ENCODE peak calls at places on chromosomes 4 and X, in five cellular contexts. One of them, this sample, is unnamed.

GRCh38 chr4:95044204-95044848 is 286.6 kb downstream of the BMPR1B start:
- DNase-seq in uterus: no peak
- DNase-seq in caudate nucleus: peak; percentile 42
- DNase-seq in CD4-positive, CD25-positive, alpha-beta regulatory T cell: no peak
- DNase-seq in naive thymus-derived CD4-positive, alpha-beta T cell: no peak
- DNase-seq in this sample: no peak

GRCh38 chrX:152276277-152276676 is 137.9 kb upstream of the MAGEA10 start:
- DNase-seq in uterus: no peak
- DNase-seq in naive thymus-derived CD4-positive, alpha-beta T cell: no peak
- DNase-seq in CD4-positive, CD25-positive, alpha-beta regulatory T cell: no peak
- DNase-seq in caudate nucleus: no peak
- DNase-seq in this sample: no peak

GRCh38 chrX:34382416-34382815 is 250.3 kb upstream of the FAM47A start:
- DNase-seq in caudate nucleus: no peak
- DNase-seq in naive thymus-derived CD4-positive, alpha-beta T cell: no peak
- DNase-seq in CD4-positive, CD25-positive, alpha-beta regulatory T cell: no peak
- DNase-seq in uterus: no peak
- DNase-seq in this sample: no peak

GRCh38 chr4:88963817-88964216 is 93.2 kb downstream of the FAM13A start:
- DNase-seq in caudate nucleus: no peak
- DNase-seq in naive thymus-derived CD4-positive, alpha-beta T cell: no peak
- DNase-seq in CD4-positive, CD25-positive, alpha-beta regulatory T cell: no peak
- DNase-seq in uterus: no peak
- DNase-seq in this sample: no peak

GRCh38 chrX:153381684-153382532 is 19.2 kb downstream of the PNMA6E start:
- DNase-seq in uterus: no peak
- DNase-seq in naive thymus-derived CD4-positive, alpha-beta T cell: peak; percentile 31
- DNase-seq in caudate nucleus: no peak
- DNase-seq in CD4-positive, CD25-positive, alpha-beta regulatory T cell: no peak
- DNase-seq in this sample: no peak

GRCh38 chr4:124167602-124168001 is 544.9 kb downstream of the ANKRD50 start:
- DNase-seq in CD4-positive, CD25-positive, alpha-beta regulatory T cell: no peak
- DNase-seq in caudate nucleus: no peak
- DNase-seq in naive thymus-derived CD4-positive, alpha-beta T cell: no peak
- DNase-seq in uterus: no peak
- DNase-seq in this sample: no peak

GRCh38 chrX:50432760-50433377 is 37.8 kb downstream of the DGKK start:
- DNase-seq in caudate nucleus: no peak
- DNase-seq in CD4-positive, CD25-positive, alpha-beta regulatory T cell: no peak
- DNase-seq in naive thymus-derived CD4-positive, alpha-beta T cell: no peak
- DNase-seq in uterus: no peak
- DNase-seq in this sample: no peak

GRCh38 chr4:101604976-101605375 is 185.6 kb upstream of the BANK1 start:
- DNase-seq in naive thymus-derived CD4-positive, alpha-beta T cell: no peak
- DNase-seq in uterus: no peak
- DNase-seq in CD4-positive, CD25-positive, alpha-beta regulatory T cell: no peak
- DNase-seq in caudate nucleus: no peak
- DNase-seq in this sample: no peak

GRCh38 chrX:39599339-39599738 is 498.4 kb downstream of the BCOR start:
- DNase-seq in naive thymus-derived CD4-positive, alpha-beta T cell: no peak
- DNase-seq in CD4-positive, CD25-positive, alpha-beta regulatory T cell: no peak
- DNase-seq in caudate nucleus: no peak
- DNase-seq in uterus: no peak
- DNase-seq in this sample: no peak

GRCh38 chrX:39915081-39915480 is 182.7 kb downstream of the BCOR start:
- DNase-seq in uterus: no peak
- DNase-seq in naive thymus-derived CD4-positive, alpha-beta T cell: no peak
- DNase-seq in CD4-positive, CD25-positive, alpha-beta regulatory T cell: no peak
- DNase-seq in caudate nucleus: no peak
- DNase-seq in this sample: no peak

GRCh38 chr4:74640111-74640903 is 154.0 kb downstream of the BTC start:
- DNase-seq in caudate nucleus: no peak
- DNase-seq in naive thymus-derived CD4-positive, alpha-beta T cell: no peak
- DNase-seq in CD4-positive, CD25-positive, alpha-beta regulatory T cell: no peak
- DNase-seq in uterus: no peak
- DNase-seq in this sample: no peak

GRCh38 chr4:82677327-82677726 is 115.5 kb upstream of the TMEM150C start:
- DNase-seq in naive thymus-derived CD4-positive, alpha-beta T cell: no peak
- DNase-seq in CD4-positive, CD25-positive, alpha-beta regulatory T cell: no peak
- DNase-seq in uterus: no peak
- DNase-seq in caudate nucleus: no peak
- DNase-seq in this sample: no peak

GRCh38 chr4:88752076-88752463 is 54.4 kb upstream of the NAP1L5 start:
- DNase-seq in uterus: no peak
- DNase-seq in naive thymus-derived CD4-positive, alpha-beta T cell: no peak
- DNase-seq in CD4-positive, CD25-positive, alpha-beta regulatory T cell: no peak
- DNase-seq in caudate nucleus: no peak
- DNase-seq in this sample: no peak

GRCh38 chr4:36944227-36944626 is 300.3 kb upstream of the NWD2 start:
- DNase-seq in caudate nucleus: no peak
- DNase-seq in naive thymus-derived CD4-positive, alpha-beta T cell: no peak
- DNase-seq in CD4-positive, CD25-positive, alpha-beta regulatory T cell: no peak
- DNase-seq in uterus: no peak
- DNase-seq in this sample: no peak

GRCh38 chr4:48693856-48694574 is 86.1 kb downstream of the FRYL start:
- DNase-seq in CD4-positive, CD25-positive, alpha-beta regulatory T cell: no peak
- DNase-seq in uterus: no peak
- DNase-seq in naive thymus-derived CD4-positive, alpha-beta T cell: no peak
- DNase-seq in caudate nucleus: no peak
- DNase-seq in this sample: no peak

GRCh38 chr4:1717129-1718094 is 3.7 kb downstream of the TMEM129 start:
- DNase-seq in CD4-positive, CD25-positive, alpha-beta regulatory T cell: no peak
- DNase-seq in uterus: no peak
- DNase-seq in caudate nucleus: no peak
- DNase-seq in naive thymus-derived CD4-positive, alpha-beta T cell: no peak
- DNase-seq in this sample: no peak

GRCh38 chrX:155263854-155264628 is at the start of gene RAB39B:
- DNase-seq in naive thymus-derived CD4-positive, alpha-beta T cell: peak; percentile 71
- DNase-seq in uterus: peak; percentile 17
- DNase-seq in CD4-positive, CD25-positive, alpha-beta regulatory T cell: peak; percentile 51
- DNase-seq in caudate nucleus: peak; percentile 87
- DNase-seq in this sample: peak; percentile 60

GRCh38 chr4:26870576-26871260 is 10.1 kb downstream of the STIM2 start:
- DNase-seq in naive thymus-derived CD4-positive, alpha-beta T cell: no peak
- DNase-seq in CD4-positive, CD25-positive, alpha-beta regulatory T cell: no peak
- DNase-seq in caudate nucleus: no peak
- DNase-seq in uterus: no peak
- DNase-seq in this sample: no peak

DNA sequence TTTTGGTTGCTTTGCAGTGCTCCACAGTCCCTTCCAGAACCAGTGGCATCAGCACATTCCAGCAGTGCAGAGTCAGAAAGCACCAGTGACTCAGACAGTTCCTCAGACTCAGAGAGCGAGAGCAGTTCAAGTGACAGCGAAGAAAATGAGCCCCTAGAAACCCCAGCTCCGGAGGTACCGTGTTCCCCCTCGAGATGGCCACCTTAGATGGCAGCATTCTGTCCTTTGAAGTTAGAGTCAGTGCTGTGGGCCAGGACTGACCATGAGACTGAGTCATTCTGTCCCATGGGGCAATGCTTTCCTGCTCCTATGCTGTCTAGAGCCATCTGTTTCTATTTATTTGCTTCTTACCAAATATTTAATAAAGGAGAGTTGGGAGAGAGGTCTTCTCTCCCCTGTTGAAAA is 112.3 kb downstream of the KLHL8 start:
- DNase-seq in caudate nucleus: peak; percentile 36
- DNase-seq in naive thymus-derived CD4-positive, alpha-beta T cell: no peak
- DNase-seq in CD4-positive, CD25-positive, alpha-beta regulatory T cell: no peak
- DNase-seq in uterus: peak; percentile 67
- DNase-seq in this sample: peak; percentile 55
- H3K27ac ChIP-seq in caudate nucleus: peak overlapping the region; percentile 16
- H3K27ac ChIP-seq in naive thymus-derived CD4-positive, alpha-beta T cell: no peak overlapping the region
- H3K27ac ChIP-seq in CD4-positive, CD25-positive, alpha-beta regulatory T cell: no peak overlapping the region
- H3K27ac ChIP-seq in uterus: peak overlapping the region; percentile 87
- H3K27ac ChIP-seq in this sample: peak overlapping the region; percentile 72

DNA sequence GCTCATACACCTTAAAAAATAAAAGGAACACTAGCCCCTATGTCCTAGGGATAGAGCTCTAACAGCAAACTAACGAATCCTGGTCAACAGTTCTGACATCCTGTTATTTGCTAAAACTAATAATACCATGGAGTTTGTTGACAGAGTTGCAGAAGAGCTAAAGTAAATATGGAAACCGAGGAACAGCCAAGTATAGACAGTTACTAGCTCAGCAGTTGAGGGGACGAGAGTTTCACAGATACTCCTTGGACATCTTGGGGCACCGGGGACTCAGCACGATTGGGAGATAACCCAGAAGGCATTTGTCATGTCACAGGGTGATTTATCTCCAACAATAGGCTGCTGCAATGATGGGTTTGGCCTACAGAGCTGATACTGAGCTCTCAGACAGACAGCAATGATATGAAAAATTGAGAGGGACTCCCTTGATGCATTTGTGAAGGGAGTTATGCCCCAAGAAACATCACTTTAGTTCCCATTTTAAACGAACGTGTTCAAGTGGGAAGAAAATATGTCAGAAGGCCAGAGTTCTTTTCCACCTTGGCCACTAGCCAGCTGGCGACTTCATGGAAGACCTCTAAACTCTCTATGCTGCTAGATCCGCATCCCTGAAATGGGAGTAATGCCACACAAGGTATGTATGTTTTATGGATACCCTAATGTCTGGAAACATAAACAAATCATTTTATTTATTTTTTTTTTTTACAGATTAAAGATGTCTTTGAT is 48.6 kb downstream of the TSC22D3 start:
- DNase-seq in uterus: no peak
- DNase-seq in naive thymus-derived CD4-positive, alpha-beta T cell: no peak
- DNase-seq in CD4-positive, CD25-positive, alpha-beta regulatory T cell: no peak
- DNase-seq in caudate nucleus: no peak
- DNase-seq in this sample: no peak
- H3K27ac ChIP-seq in uterus: peak overlapping the region; percentile 23
- H3K27ac ChIP-seq in naive thymus-derived CD4-positive, alpha-beta T cell: no peak overlapping the region
- H3K27ac ChIP-seq in CD4-positive, CD25-positive, alpha-beta regulatory T cell: no peak overlapping the region
- H3K27ac ChIP-seq in caudate nucleus: no peak overlapping the region
- H3K27ac ChIP-seq in this sample: no peak overlapping the region

DNA sequence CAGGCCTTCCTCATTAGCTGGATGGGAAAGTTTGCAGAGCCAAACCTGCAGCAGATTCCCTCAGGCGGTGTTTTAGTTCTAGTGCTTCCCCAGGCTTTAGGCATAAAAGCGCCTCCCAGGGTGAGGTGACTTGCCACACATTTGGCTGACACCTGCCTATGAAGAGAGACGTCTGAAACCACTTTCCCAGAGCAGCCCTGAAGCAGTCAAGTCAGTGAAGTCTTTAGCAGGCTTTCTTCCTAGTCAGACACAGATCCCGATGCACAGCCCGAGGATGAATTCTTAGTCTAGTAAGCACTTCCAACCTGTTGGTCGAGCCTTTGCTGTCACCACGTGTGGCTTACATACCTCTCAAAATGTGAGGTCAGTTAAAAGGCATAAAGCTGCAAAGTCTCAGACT is 484.1 kb downstream of the SMARCA1 start:
- DNase-seq in CD4-positive, CD25-positive, alpha-beta regulatory T cell: no peak
- DNase-seq in naive thymus-derived CD4-positive, alpha-beta T cell: no peak
- DNase-seq in caudate nucleus: no peak
- DNase-seq in uterus: no peak
- DNase-seq in this sample: no peak
- H3K27ac ChIP-seq in CD4-positive, CD25-positive, alpha-beta regulatory T cell: no peak overlapping the region
- H3K27ac ChIP-seq in naive thymus-derived CD4-positive, alpha-beta T cell: no peak overlapping the region
- H3K27ac ChIP-seq in caudate nucleus: no peak overlapping the region
- H3K27ac ChIP-seq in uterus: no peak overlapping the region
- H3K27ac ChIP-seq in this sample: no peak overlapping the region

GRCh38 chr4:98493305-98493704 is 165.1 kb downstream of the TSPAN5 start:
- DNase-seq in uterus: no peak
- DNase-seq in naive thymus-derived CD4-positive, alpha-beta T cell: no peak
- DNase-seq in caudate nucleus: no peak
- DNase-seq in CD4-positive, CD25-positive, alpha-beta regulatory T cell: no peak
- DNase-seq in this sample: no peak
- H3K27ac ChIP-seq in uterus: no peak overlapping the region
- H3K27ac ChIP-seq in naive thymus-derived CD4-positive, alpha-beta T cell: no peak overlapping the region
- H3K27ac ChIP-seq in caudate nucleus: no peak overlapping the region
- H3K27ac ChIP-seq in CD4-positive, CD25-positive, alpha-beta regulatory T cell: no peak overlapping the region
- H3K27ac ChIP-seq in this sample: no peak overlapping the region

GRCh38 chr4:53654300-53654758 is 63.0 kb upstream of the LNX1 start:
- DNase-seq in uterus: peak; percentile 57
- DNase-seq in naive thymus-derived CD4-positive, alpha-beta T cell: no peak
- DNase-seq in caudate nucleus: no peak
- DNase-seq in CD4-positive, CD25-positive, alpha-beta regulatory T cell: no peak
- DNase-seq in this sample: no peak
- H3K27ac ChIP-seq in uterus: peak overlapping the region; percentile 79
- H3K27ac ChIP-seq in naive thymus-derived CD4-positive, alpha-beta T cell: no peak overlapping the region
- H3K27ac ChIP-seq in caudate nucleus: no peak overlapping the region
- H3K27ac ChIP-seq in CD4-positive, CD25-positive, alpha-beta regulatory T cell: no peak overlapping the region
- H3K27ac ChIP-seq in this sample: peak overlapping the region; percentile 31

DNA sequence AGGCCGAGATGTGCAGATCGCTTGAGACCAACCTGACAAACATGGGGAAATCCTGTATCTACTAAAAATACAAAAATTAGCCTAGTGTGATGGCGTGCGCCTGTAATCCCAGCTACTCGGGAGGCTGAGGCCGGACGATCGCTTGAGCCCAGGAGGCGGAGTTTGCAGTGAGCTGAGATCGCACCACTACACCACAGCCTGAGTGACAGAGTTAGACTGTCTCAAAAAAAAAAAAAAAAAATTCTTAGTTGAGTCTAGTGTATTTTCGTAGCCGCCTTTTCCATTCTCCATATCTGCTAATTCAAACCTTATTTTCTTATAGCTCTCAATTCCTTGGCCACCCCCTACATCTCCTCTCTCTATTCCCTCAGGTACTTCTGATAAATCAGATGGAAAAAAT is 978 bp downstream of the POLR2B start:
- DNase-seq in caudate nucleus: no peak
- DNase-seq in uterus: no peak
- DNase-seq in CD4-positive, CD25-positive, alpha-beta regulatory T cell: peak; percentile 11
- DNase-seq in naive thymus-derived CD4-positive, alpha-beta T cell: peak; percentile 11
- DNase-seq in this sample: no peak
- H3K27ac ChIP-seq in caudate nucleus: no peak overlapping the region
- H3K27ac ChIP-seq in uterus: peak overlapping the region; percentile 92
- H3K27ac ChIP-seq in CD4-positive, CD25-positive, alpha-beta regulatory T cell: peak overlapping the region; percentile 89
- H3K27ac ChIP-seq in naive thymus-derived CD4-positive, alpha-beta T cell: peak overlapping the region; percentile 82
- H3K27ac ChIP-seq in this sample: peak overlapping the region; percentile 91

DNA sequence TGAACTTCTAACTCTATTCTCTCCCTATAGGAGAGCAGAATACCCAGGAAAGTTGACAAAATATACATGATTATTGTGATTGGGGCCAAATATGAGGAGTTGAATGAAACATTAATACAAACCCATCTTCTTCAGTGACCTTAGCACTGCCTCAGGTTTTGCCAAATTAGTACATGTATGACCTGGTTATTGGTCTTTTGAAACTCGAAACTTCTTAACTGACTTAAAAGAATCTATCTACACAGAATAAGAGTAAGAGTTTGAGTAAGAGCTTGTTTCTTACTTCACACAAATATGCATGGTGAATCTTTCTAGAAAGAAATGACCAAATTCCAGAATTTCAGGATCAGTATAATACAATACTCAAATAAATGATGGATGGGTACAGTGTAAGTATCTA is 213.0 kb upstream of the GK2 start:
- DNase-seq in uterus: no peak
- DNase-seq in naive thymus-derived CD4-positive, alpha-beta T cell: no peak
- DNase-seq in caudate nucleus: no peak
- DNase-seq in CD4-positive, CD25-positive, alpha-beta regulatory T cell: no peak
- DNase-seq in this sample: no peak
- H3K27ac ChIP-seq in uterus: no peak overlapping the region
- H3K27ac ChIP-seq in naive thymus-derived CD4-positive, alpha-beta T cell: no peak overlapping the region
- H3K27ac ChIP-seq in caudate nucleus: no peak overlapping the region
- H3K27ac ChIP-seq in CD4-positive, CD25-positive, alpha-beta regulatory T cell: no peak overlapping the region
- H3K27ac ChIP-seq in this sample: no peak overlapping the region